ENCODE peak calls at places on chromosomes 4 and X, in nine cellular contexts. M is mesothelial cell of epicardium; Z is GM23248; O is GM03348; L is HepG2; C is activated CD8-positive, alpha-beta memory T cell treated with anti-CD3 and anti-CD28 coated beads for 1 hour; T is NCI-H1694 treated with DMSO at 0.1 percent for 48 hours; Y is mucosa of descending colon; D is lung. A is an unnamed sample.

GRCh38 chrX:43870758-43871419 is 11.4 kb downstream of the MAOB start:
- DNase-seq in T (no peak), Y (no peak), C (no peak), Z (no peak), D (no peak), L (no peak), O (no peak), M (no peak), A (no peak)

GRCh38 chr4:7041851-7042696 is 1.1 kb upstream of the TADA2B start:
- DNase-seq in D (peak), Y (peak), M (no peak), Z (no peak), T (no peak), L (no peak), C (peak), O (peak), A (no peak)

GRCh38 chr4:27005512-27006246 is 145.0 kb downstream of the STIM2 start:
- DNase-seq in C (no peak), M (no peak), L (no peak), O (peak), Y (no peak), D (no peak), T (no peak), Z (peak), A (no peak)

GRCh38 chrX:97597954-97598353 is 714.2 kb downstream of the RPA4 start:
- DNase-seq in T (no peak), D (no peak), Y (no peak), Z (no peak), O (no peak), L (no peak), C (no peak), M (no peak), A (no peak)

GRCh38 chr4:5749568-5749967 is 38.6 kb downstream of the EVC start:
- DNase-seq in T (no peak), Y (no peak), L (no peak), Z (no peak), O (no peak), D (no peak), C (no peak), M (no peak), A (no peak)

GRCh38 chr4:149426461-149426860 is 389.2 kb downstream of the IQCM start:
- DNase-seq in Y (no peak), L (no peak), O (no peak), Z (peak), C (no peak), D (no peak), M (no peak), T (no peak), A (no peak)

GRCh38 chr4:113355550-113356371 is 306.3 kb downstream of the ANK2 start:
- DNase-seq in C (peak), Z (peak), M (no peak), L (no peak), D (no peak), T (no peak), O (peak), Y (peak), A (no peak)

GRCh38 chr4:75179510-75179909 is 246.6 kb downstream of the PARM1 start:
- DNase-seq in M (no peak), C (no peak), Y (no peak), T (no peak), O (no peak), D (no peak), L (no peak), Z (no peak), A (no peak)

GRCh38 chrX:143058096-143058495 is 32.4 kb downstream of the SPANXN4 start:
- DNase-seq in T (peak), M (no peak), L (no peak), C (no peak), Y (no peak), Z (no peak), O (no peak), D (no peak), A (no peak)

GRCh38 chrX:71632923-71633657 is 14.8 kb upstream of the CXCR3 start:
- DNase-seq in M (no peak), O (no peak), C (no peak), D (no peak), T (no peak), Z (no peak), Y (no peak), L (no peak), A (no peak)